ENCODE peak calls at places on chromosomes 13 and 19, in four cellular contexts. D is GM23338, H is kidney tubule cell, P is thoracic aorta. L is an unnamed sample.

GRCh38 chr19:3171894-3172679 is 6.5 kb upstream of the S1PR4 start:
- DNase-seq in D (no peak), H (peak; percentile 69), P (no peak), L (peak; percentile 33)

GRCh38 chr13:24328145-24328544 is 18.8 kb downstream of the C1QTNF9 start:
- DNase-seq in D (peak; percentile 34), H (no peak), P (no peak), L (no peak)

GRCh38 chr13:98442391-98443230 is 134.3 kb downstream of the STK24 start:
- DNase-seq in D (no peak), H (no peak), P (no peak), L (no peak)

GRCh38 chr19:45542234-45542668 is 35.0 kb downstream of the VASP start:
- DNase-seq in D (no peak), H (no peak), P (no peak), L (no peak)

GRCh38 chr19:11987405-11988231 is 22.8 kb downstream of the ZNF763 start:
- DNase-seq in D (peak; percentile 99), H (peak; percentile 94), P (peak; percentile 96), L (peak; percentile 98)

GRCh38 chr13:99989376-99990044 is 7.9 kb downstream of the ZIC2 start:
- DNase-seq in D (peak; percentile 61), H (no peak), P (no peak), L (peak; percentile 84)

GRCh38 chr13:64758520-64758919 is 2471.6 kb downstream of the PCDH9 start:
- DNase-seq in D (peak; percentile 75), H (no peak), P (no peak), L (peak; percentile 43)

GRCh38 chr19:1251503-1252220 is 3.3 kb downstream of the MIDN start:
- DNase-seq in D (no peak), H (peak; percentile 76), P (no peak), L (peak; percentile 71)

GRCh38 chr13:40247845-40248244 is 418.6 kb downstream of the FOXO1 start:
- DNase-seq in D (no peak), H (no peak), P (no peak), L (no peak)

GRCh38 chr19:401836-402535 is 7.0 kb downstream of the C2CD4C start:
- DNase-seq in D (no peak), H (no peak), P (no peak), L (no peak)

GRCh38 chr13:31101511-31102170 is 60.1 kb downstream of the HSPH1 start:
- DNase-seq in D (no peak), H (no peak), P (no peak), L (no peak)

GRCh38 chr19:57566396-57567256 is 7.0 kb upstream of the ZNF550 start:
- DNase-seq in D (peak; percentile 60), H (peak; percentile 17), P (no peak), L (peak; percentile 44)

GRCh38 chr13:19794552-19795143 is 11.9 kb upstream of the PSPC1 start:
- DNase-seq in D (peak; percentile 91), H (peak; percentile 68), P (no peak), L (peak; percentile 63)

GRCh38 chr13:99398071-99398470 is 90.9 kb upstream of the GPR183 start:
- DNase-seq in D (no peak), H (no peak), P (no peak), L (no peak)

GRCh38 chr13:101202590-101202989 is 213.7 kb downstream of the NALCN start:
- DNase-seq in D (peak; percentile 80), H (no peak), P (no peak), L (peak; percentile 82)

GRCh38 chr13:32881074-32881791 is 135.0 kb upstream of the KL start:
- DNase-seq in D (no peak), H (peak; percentile 59), P (no peak), L (no peak)

GRCh38 chr19:4676955-4677731 is 7.0 kb upstream of the MYDGF start:
- DNase-seq in D (peak; percentile 96), H (peak; percentile 32), P (no peak), L (peak; percentile 94)

GRCh38 chr19:36605101-36605838 is at the start of gene ZNF382:
- DNase-seq in D (peak; percentile 63), H (peak; percentile 78), P (peak; percentile 2), L (peak; percentile 84)

GRCh38 chr19:27746691-27747380 is 1466.1 kb downstream of the UQCRFS1 start:
- DNase-seq in D (peak; percentile 77), H (peak; percentile 34), P (no peak), L (peak; percentile 87)

GRCh38 chr19:3036119-3036794 is 7.2 kb upstream of the TLE2 start:
- DNase-seq in D (peak; percentile 98), H (peak; percentile 86), P (peak; percentile 71), L (peak; percentile 97)

GRCh38 chr19:18417250-18418033 is 1.8 kb upstream of the SSBP4 start:
- DNase-seq in D (peak; percentile 89), H (peak; percentile 70), P (no peak), L (peak; percentile 89)

GRCh38 chr13:93309886-93310520 is 83.4 kb downstream of the GPC6 start:
- DNase-seq in D (no peak), H (peak; percentile 87), P (no peak), L (no peak)

GRCh38 chr19:44692379-44692721 is 6.6 kb upstream of the CEACAM16 start:
- DNase-seq in D (no peak), H (no peak), P (no peak), L (no peak)

GRCh38 chr19:56314018-56314583 is 538 bp downstream of the ZSCAN5A start:
- DNase-seq in D (peak; percentile 63), H (no peak), P (no peak), L (peak; percentile 82)